ENCODE peak calls at places on chromosomes 12 and 14, in ten cellular contexts. One of them, this sample, is unnamed.

GRCh38 chr14:76104802-76105355 is 46.8 kb upstream of the GPATCH2L start:
- DNase-seq in DND-41: no peak
- DNase-seq in GM13976: no peak
- DNase-seq in lower leg skin: no peak
- DNase-seq in OCI-LY7: no peak
- DNase-seq in IMR-90: no peak
- DNase-seq in foreskin fibroblast: no peak
- DNase-seq in bronchial epithelial cell: no peak
- DNase-seq in lower lobe of right lung: no peak
- DNase-seq in HCT116: no peak
- DNase-seq in this sample: no peak

GRCh38 chr12:13952096-13952495 is 29.3 kb downstream of the GRIN2B start:
- DNase-seq in DND-41: no peak
- DNase-seq in GM13976: no peak
- DNase-seq in lower leg skin: no peak
- DNase-seq in OCI-LY7: no peak
- DNase-seq in IMR-90: no peak
- DNase-seq in foreskin fibroblast: no peak
- DNase-seq in bronchial epithelial cell: no peak
- DNase-seq in lower lobe of right lung: no peak
- DNase-seq in HCT116: no peak
- DNase-seq in this sample: no peak

GRCh38 chr14:75298187-75298985 is 19.8 kb downstream of the FOS start:
- DNase-seq in DND-41: no peak
- DNase-seq in GM13976: no peak
- DNase-seq in lower leg skin: peak; percentile 88
- DNase-seq in OCI-LY7: no peak
- DNase-seq in IMR-90: no peak
- DNase-seq in foreskin fibroblast: peak; percentile 25
- DNase-seq in bronchial epithelial cell: no peak
- DNase-seq in lower lobe of right lung: peak; percentile 89
- DNase-seq in HCT116: no peak
- DNase-seq in this sample: no peak

GRCh38 chr12:12327802-12328201 is 22.2 kb downstream of the MANSC1 start:
- DNase-seq in DND-41: peak; percentile 48
- DNase-seq in GM13976: peak; percentile 71
- DNase-seq in lower leg skin: no peak
- DNase-seq in OCI-LY7: peak; percentile 83
- DNase-seq in IMR-90: peak; percentile 73
- DNase-seq in foreskin fibroblast: peak; percentile 74
- DNase-seq in bronchial epithelial cell: peak; percentile 65
- DNase-seq in lower lobe of right lung: no peak
- DNase-seq in HCT116: peak; percentile 62
- DNase-seq in this sample: peak; percentile 16

GRCh38 chr12:70823182-70823976 is 97.2 kb downstream of the PTPRR start:
- DNase-seq in DND-41: no peak
- DNase-seq in GM13976: no peak
- DNase-seq in lower leg skin: no peak
- DNase-seq in OCI-LY7: no peak
- DNase-seq in IMR-90: no peak
- DNase-seq in foreskin fibroblast: peak; percentile 14
- DNase-seq in bronchial epithelial cell: no peak
- DNase-seq in lower lobe of right lung: no peak
- DNase-seq in HCT116: no peak
- DNase-seq in this sample: no peak

GRCh38 chr12:69054343-69055056 is 121.5 kb upstream of the CPM start:
- DNase-seq in DND-41: no peak
- DNase-seq in GM13976: no peak
- DNase-seq in lower leg skin: no peak
- DNase-seq in OCI-LY7: no peak
- DNase-seq in IMR-90: no peak
- DNase-seq in foreskin fibroblast: no peak
- DNase-seq in bronchial epithelial cell: no peak
- DNase-seq in lower lobe of right lung: no peak
- DNase-seq in HCT116: no peak
- DNase-seq in this sample: no peak

GRCh38 chr14:71248204-71248603 is 340.9 kb downstream of the PCNX1 start:
- DNase-seq in DND-41: no peak
- DNase-seq in GM13976: no peak
- DNase-seq in lower leg skin: no peak
- DNase-seq in OCI-LY7: no peak
- DNase-seq in IMR-90: peak; percentile 65
- DNase-seq in foreskin fibroblast: peak; percentile 52
- DNase-seq in bronchial epithelial cell: no peak
- DNase-seq in lower lobe of right lung: no peak
- DNase-seq in HCT116: no peak
- DNase-seq in this sample: no peak

GRCh38 chr12:29041621-29042020 is 107.5 kb upstream of the FAR2 start:
- DNase-seq in DND-41: no peak
- DNase-seq in GM13976: no peak
- DNase-seq in lower leg skin: no peak
- DNase-seq in OCI-LY7: no peak
- DNase-seq in IMR-90: peak; percentile 76
- DNase-seq in foreskin fibroblast: peak; percentile 83
- DNase-seq in bronchial epithelial cell: peak; percentile 38
- DNase-seq in lower lobe of right lung: no peak
- DNase-seq in HCT116: peak; percentile 36
- DNase-seq in this sample: no peak

GRCh38 chr12:112992541-112993398 is 14.5 kb downstream of the OAS2 start:
- DNase-seq in DND-41: peak; percentile 71
- DNase-seq in GM13976: peak; percentile 55
- DNase-seq in lower leg skin: no peak
- DNase-seq in OCI-LY7: peak; percentile 82
- DNase-seq in IMR-90: peak; percentile 53
- DNase-seq in foreskin fibroblast: peak; percentile 75
- DNase-seq in bronchial epithelial cell: peak; percentile 62
- DNase-seq in lower lobe of right lung: peak; percentile 53
- DNase-seq in HCT116: peak; percentile 61
- DNase-seq in this sample: peak; percentile 75

GRCh38 chr14:104972301-104973211 is 5.6 kb downstream of the AHNAK2 start:
- DNase-seq in DND-41: no peak
- DNase-seq in GM13976: no peak
- DNase-seq in lower leg skin: peak; percentile 85
- DNase-seq in OCI-LY7: no peak
- DNase-seq in IMR-90: no peak
- DNase-seq in foreskin fibroblast: peak; percentile 54
- DNase-seq in bronchial epithelial cell: peak; percentile 95
- DNase-seq in lower lobe of right lung: peak; percentile 83
- DNase-seq in HCT116: peak; percentile 86
- DNase-seq in this sample: no peak

GRCh38 chr12:121090576-121091125 is 42.0 kb upstream of the P2RX7 start:
- DNase-seq in DND-41: no peak
- DNase-seq in GM13976: no peak
- DNase-seq in lower leg skin: no peak
- DNase-seq in OCI-LY7: no peak
- DNase-seq in IMR-90: no peak
- DNase-seq in foreskin fibroblast: no peak
- DNase-seq in bronchial epithelial cell: no peak
- DNase-seq in lower lobe of right lung: no peak
- DNase-seq in HCT116: no peak
- DNase-seq in this sample: no peak

GRCh38 chr14:33754264-33754663 is 196.6 kb downstream of the EGLN3 start:
- DNase-seq in DND-41: no peak
- DNase-seq in GM13976: no peak
- DNase-seq in lower leg skin: no peak
- DNase-seq in OCI-LY7: no peak
- DNase-seq in IMR-90: no peak
- DNase-seq in foreskin fibroblast: peak; percentile 47
- DNase-seq in bronchial epithelial cell: no peak
- DNase-seq in lower lobe of right lung: no peak
- DNase-seq in HCT116: no peak
- DNase-seq in this sample: no peak

GRCh38 chr14:101333335-101334280 is 227.7 kb upstream of the DIO3 start:
- DNase-seq in DND-41: no peak
- DNase-seq in GM13976: no peak
- DNase-seq in lower leg skin: no peak
- DNase-seq in OCI-LY7: no peak
- DNase-seq in IMR-90: no peak
- DNase-seq in foreskin fibroblast: no peak
- DNase-seq in bronchial epithelial cell: no peak
- DNase-seq in lower lobe of right lung: no peak
- DNase-seq in HCT116: no peak
- DNase-seq in this sample: no peak

DNA sequence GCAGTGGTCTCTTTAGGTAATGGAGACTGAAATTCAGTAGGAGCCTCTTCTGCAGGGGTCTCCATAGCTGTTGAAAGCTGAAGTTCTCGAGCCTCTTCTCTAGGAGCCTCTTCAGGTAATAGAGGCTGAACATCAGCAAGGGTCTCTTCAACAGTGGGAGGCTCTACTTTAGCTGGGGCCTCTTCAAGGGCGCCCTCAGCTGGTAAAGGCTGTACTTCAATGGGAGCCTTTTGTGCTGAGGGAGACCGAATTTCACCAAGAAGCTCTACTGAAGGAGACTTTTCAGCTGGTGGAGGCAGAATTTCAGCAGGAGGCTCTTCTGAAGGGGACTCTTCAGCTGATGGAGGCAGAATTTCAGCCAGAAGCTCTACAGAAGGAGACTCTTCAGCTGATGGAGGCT is 1.5 kb downstream of the FSCB start:
- DNase-seq in DND-41: no peak
- DNase-seq in GM13976: no peak
- DNase-seq in lower leg skin: no peak
- DNase-seq in OCI-LY7: no peak
- DNase-seq in IMR-90: no peak
- DNase-seq in foreskin fibroblast: no peak
- DNase-seq in bronchial epithelial cell: no peak
- DNase-seq in lower lobe of right lung: no peak
- DNase-seq in HCT116: no peak
- DNase-seq in this sample: no peak
- TF ChIP-seq CTCF in DND-41: peak; percentile 6
- TF ChIP-seq CTCF in GM13976: no peak
- TF ChIP-seq CTCF in lower leg skin: no peak
- TF ChIP-seq CTCF in OCI-LY7: peak; percentile 34
- TF ChIP-seq CTCF in IMR-90: no peak
- TF ChIP-seq CTCF in foreskin fibroblast: no peak
- TF ChIP-seq CTCF in bronchial epithelial cell: no peak
- TF ChIP-seq CTCF in lower lobe of right lung: no peak
- TF ChIP-seq CTCF in HCT116: peak; percentile 17
- TF ChIP-seq CTCF in this sample: no peak

DNA sequence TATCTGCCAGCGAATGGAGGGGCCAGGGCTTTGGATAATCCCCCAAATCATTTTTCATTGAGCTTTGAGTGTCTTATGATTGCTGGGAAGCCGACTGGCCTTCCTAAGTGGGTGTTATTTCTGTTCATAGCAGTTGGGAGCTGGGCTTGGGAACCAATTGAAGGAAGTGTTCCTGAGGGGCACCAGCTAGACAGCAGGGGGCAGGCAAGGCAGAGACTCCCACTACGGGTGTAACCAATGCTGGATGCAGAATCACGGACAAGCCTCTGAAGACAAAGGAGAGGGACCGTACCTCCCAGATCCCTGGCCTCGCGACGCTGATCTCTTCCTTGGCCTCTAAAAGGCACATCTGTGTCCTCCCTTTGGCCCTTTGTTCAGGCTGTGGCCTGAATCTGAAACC is 149.0 kb upstream of the PRMT8 start:
- DNase-seq in DND-41: peak; percentile 16
- DNase-seq in GM13976: peak; percentile 50
- DNase-seq in lower leg skin: no peak
- DNase-seq in OCI-LY7: peak; percentile 13
- DNase-seq in IMR-90: peak; percentile 4
- DNase-seq in foreskin fibroblast: peak; percentile 65
- DNase-seq in bronchial epithelial cell: peak; percentile 16
- DNase-seq in lower lobe of right lung: no peak
- DNase-seq in HCT116: no peak
- DNase-seq in this sample: peak; percentile 39
- TF ChIP-seq CTCF in DND-41: peak; percentile 57
- TF ChIP-seq CTCF in GM13976: no peak
- TF ChIP-seq CTCF in lower leg skin: no peak
- TF ChIP-seq CTCF in OCI-LY7: peak; percentile 38
- TF ChIP-seq CTCF in IMR-90: peak; percentile 26
- TF ChIP-seq CTCF in foreskin fibroblast: peak; percentile 38
- TF ChIP-seq CTCF in bronchial epithelial cell: peak; percentile 26
- TF ChIP-seq CTCF in lower lobe of right lung: peak; percentile 38
- TF ChIP-seq CTCF in HCT116: peak; percentile 45
- TF ChIP-seq CTCF in this sample: no peak

DNA sequence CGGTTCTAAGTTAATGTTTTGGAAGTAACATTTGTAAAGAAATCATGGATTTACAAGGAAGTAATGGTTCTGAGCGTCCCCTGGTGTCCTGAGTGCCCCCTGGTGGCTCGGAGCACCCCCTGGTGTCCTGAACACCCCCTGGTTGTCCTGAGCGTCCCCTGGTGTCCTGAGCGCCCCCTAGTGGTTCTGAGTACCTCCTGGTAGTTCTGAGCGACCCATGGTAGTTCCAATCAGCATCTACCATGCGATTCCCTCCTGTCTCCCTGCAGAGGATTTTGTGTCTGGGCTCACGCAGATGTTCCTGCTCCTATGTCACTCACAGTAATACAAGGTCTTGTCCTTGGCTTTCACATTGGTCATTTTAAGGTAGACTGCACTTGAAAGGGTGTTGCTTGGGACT is 1352.9 kb downstream of the TMEM121 start:
- DNase-seq in DND-41: peak; percentile 70
- DNase-seq in GM13976: peak; percentile 70
- DNase-seq in lower leg skin: no peak
- DNase-seq in OCI-LY7: peak; percentile 84
- DNase-seq in IMR-90: no peak
- DNase-seq in foreskin fibroblast: no peak
- DNase-seq in bronchial epithelial cell: peak; percentile 23
- DNase-seq in lower lobe of right lung: peak; percentile 71
- DNase-seq in HCT116: peak; percentile 10
- DNase-seq in this sample: peak; percentile 91
- TF ChIP-seq CTCF in DND-41: peak; percentile 75
- TF ChIP-seq CTCF in GM13976: peak; percentile 83
- TF ChIP-seq CTCF in lower leg skin: no peak
- TF ChIP-seq CTCF in OCI-LY7: peak; percentile 92
- TF ChIP-seq CTCF in IMR-90: peak; percentile 15
- TF ChIP-seq CTCF in foreskin fibroblast: no peak
- TF ChIP-seq CTCF in bronchial epithelial cell: peak; percentile 51
- TF ChIP-seq CTCF in lower lobe of right lung: peak; percentile 54
- TF ChIP-seq CTCF in HCT116: peak; percentile 49
- TF ChIP-seq CTCF in this sample: peak; percentile 82

DNA sequence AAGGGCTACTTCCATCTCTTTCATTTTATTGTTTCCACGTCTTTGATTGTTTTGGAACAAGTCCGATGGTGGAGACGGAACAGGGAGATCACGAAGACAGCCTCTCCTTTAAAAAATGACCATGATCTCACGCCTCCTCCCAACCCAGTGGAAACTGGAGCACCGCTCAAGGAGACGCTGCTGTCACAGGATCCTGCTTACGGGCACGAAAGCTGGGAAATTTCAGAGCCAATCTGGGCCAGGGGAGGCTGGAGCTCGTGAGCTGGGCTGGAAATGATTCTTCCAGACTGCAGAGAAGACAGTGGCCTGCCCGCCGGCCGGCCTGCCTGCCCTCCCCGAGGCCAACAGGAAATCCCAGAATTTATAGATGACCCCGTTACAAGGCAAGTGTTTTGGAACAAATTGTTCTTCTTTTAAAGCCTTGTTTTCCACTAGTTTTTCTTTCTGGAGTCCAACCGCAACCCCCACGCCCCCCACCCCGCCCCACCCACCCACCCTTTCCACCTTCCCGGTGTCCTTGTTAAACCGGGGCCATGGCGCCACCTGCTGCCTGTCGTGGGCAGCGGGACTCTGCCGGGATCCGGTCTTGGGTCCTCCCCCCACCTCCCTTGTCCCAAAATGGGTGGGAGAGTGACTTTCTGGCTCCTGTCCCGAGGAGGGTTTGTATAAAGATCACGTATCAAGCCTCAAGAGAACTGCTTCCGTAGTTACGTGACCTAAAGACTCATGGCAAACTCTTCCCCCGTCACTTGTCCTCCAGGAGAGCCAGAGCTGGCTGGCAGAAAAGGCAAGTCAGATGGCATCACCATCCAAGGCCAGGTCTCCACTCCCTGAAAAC is 40.3 kb downstream of the MAP1LC3B2 start:
- DNase-seq in DND-41: peak; percentile 42
- DNase-seq in GM13976: peak; percentile 78
- DNase-seq in lower leg skin: peak; percentile 81
- DNase-seq in OCI-LY7: peak; percentile 67
- DNase-seq in IMR-90: peak; percentile 58
- DNase-seq in foreskin fibroblast: peak; percentile 90
- DNase-seq in bronchial epithelial cell: no peak
- DNase-seq in lower lobe of right lung: peak; percentile 86
- DNase-seq in HCT116: peak; percentile 26
- DNase-seq in this sample: peak; percentile 71
- TF ChIP-seq CTCF in DND-41: peak; percentile 64
- TF ChIP-seq CTCF in GM13976: peak; percentile 65
- TF ChIP-seq CTCF in lower leg skin: no peak
- TF ChIP-seq CTCF in OCI-LY7: peak; percentile 69
- TF ChIP-seq CTCF in IMR-90: peak; percentile 61
- TF ChIP-seq CTCF in foreskin fibroblast: peak; percentile 57
- TF ChIP-seq CTCF in bronchial epithelial cell: peak; percentile 70
- TF ChIP-seq CTCF in lower lobe of right lung: peak; percentile 64
- TF ChIP-seq CTCF in HCT116: peak; percentile 75
- TF ChIP-seq CTCF in this sample: peak; percentile 59